ENCODE peak calls at places on chromosomes 4 and X, in seven cellular contexts. Q is ascending aorta, S is lower leg skin, F is OCI-LY7, J is transverse colon, I is fibroblast of pulmonary artery, L is cardiac muscle cell. U is an unnamed sample.

GRCh38 chrX:24151513-24151912 is 2.0 kb downstream of the ZFX start:
- DNase-seq in Q (no peak), S (no peak), F (no peak), J (no peak), I (no peak), L (no peak), U (no peak)

GRCh38 chrX:146481735-146482134 is 327.8 kb upstream of the CXorf51B start:
- DNase-seq in Q (no peak), S (no peak), F (no peak), J (no peak), I (no peak), L (no peak), U (no peak)

GRCh38 chr4:38178666-38178995 is 218.4 kb downstream of the PTTG2 start:
- DNase-seq in Q (no peak), S (no peak), F (no peak), J (no peak), I (no peak), L (no peak), U (no peak)

GRCh38 chr4:30616943-30617646 is 103.1 kb upstream of the PCDH7 start:
- DNase-seq in Q (no peak), S (no peak), F (no peak), J (no peak), I (peak; percentile 86), L (peak; percentile 81), U (no peak)

GRCh38 chrX:154749856-154750255 is 1.0 kb downstream of the GAB3 start:
- DNase-seq in Q (no peak), S (no peak), F (no peak), J (no peak), I (peak; percentile 40), L (peak; percentile 46), U (no peak)

GRCh38 chr4:109730294-109731051 is 603 bp upstream of the PLA2G12A start:
- DNase-seq in Q (peak; percentile 73), S (peak; percentile 43), F (no peak), J (peak; percentile 68), I (peak; percentile 58), L (peak; percentile 67), U (no peak)

GRCh38 chrX:109714340-109714958 is 18.6 kb downstream of the ACSL4 start:
- DNase-seq in Q (no peak), S (no peak), F (no peak), J (no peak), I (peak; percentile 72), L (peak; percentile 63), U (no peak)

GRCh38 chrX:13938766-13939530 is 90.7 kb downstream of the GEMIN8 start:
- DNase-seq in Q (no peak), S (no peak), F (no peak), J (no peak), I (no peak), L (no peak), U (no peak)

GRCh38 chr4:119550857-119551532 is 77.6 kb downstream of the PDE5A start:
- DNase-seq in Q (no peak), S (no peak), F (no peak), J (no peak), I (peak; percentile 31), L (no peak), U (no peak)

GRCh38 chrX:133246921-133247320 is 28.8 kb upstream of the TFDP3 start:
- DNase-seq in Q (no peak), S (no peak), F (no peak), J (no peak), I (no peak), L (no peak), U (no peak)

GRCh38 chr4:168498259-168498658 is 1.4 kb downstream of the PALLD start:
- DNase-seq in Q (no peak), S (no peak), F (no peak), J (no peak), I (peak; percentile 14), L (no peak), U (no peak)

GRCh38 chr4:4985844-4986243 is 33.4 kb downstream of the CYTL1 start:
- DNase-seq in Q (no peak), S (no peak), F (peak; percentile 8), J (no peak), I (no peak), L (no peak), U (no peak)

GRCh38 chr4:166662266-166662843 is 571.9 kb downstream of the SPOCK3 start:
- DNase-seq in Q (no peak), S (no peak), F (peak; percentile 10), J (no peak), I (no peak), L (no peak), U (no peak)

GRCh38 chrX:55135171-55135570 is 46.4 kb downstream of the PAGE2 start:
- DNase-seq in Q (no peak), S (peak; percentile 16), F (peak; percentile 23), J (peak; percentile 43), I (peak; percentile 60), L (peak; percentile 69), U (peak; percentile 10)

GRCh38 chrX:71938371-71938770 is 27.7 kb downstream of the NHSL2 start:
- DNase-seq in Q (no peak), S (no peak), F (no peak), J (no peak), I (peak; percentile 14), L (no peak), U (no peak)

GRCh38 chr4:147056951-147057630 is 111.4 kb upstream of the TTC29 start:
- DNase-seq in Q (no peak), S (no peak), F (peak; percentile 12), J (no peak), I (peak; percentile 42), L (peak; percentile 46), U (no peak)

GRCh38 chr4:137700072-137700471 is 167.8 kb upstream of the PCDH18 start:
- DNase-seq in Q (no peak), S (no peak), F (no peak), J (no peak), I (peak; percentile 38), L (no peak), U (no peak)

GRCh38 chr4:117968606-117969005 is 65.7 kb upstream of the NDST3 start:
- DNase-seq in Q (no peak), S (no peak), F (no peak), J (no peak), I (no peak), L (no peak), U (no peak)

GRCh38 chrX:41563881-41564280 is 116.7 kb downstream of the NYX start:
- DNase-seq in Q (no peak), S (no peak), F (no peak), J (no peak), I (no peak), L (no peak), U (no peak)

GRCh38 chr4:56654238-56654632 is 26.9 kb downstream of the HOPX start:
- DNase-seq in Q (no peak), S (no peak), F (no peak), J (peak; percentile 59), I (peak; percentile 29), L (peak; percentile 49), U (no peak)

GRCh38 chr4:82287720-82288119 is 86.1 kb downstream of the HNRNPD start:
- DNase-seq in Q (no peak), S (no peak), F (no peak), J (no peak), I (no peak), L (no peak), U (no peak)

GRCh38 chr4:82833696-82834313 is 35.2 kb upstream of the SCD5 start:
- DNase-seq in Q (no peak), S (no peak), F (no peak), J (peak; percentile 27), I (peak; percentile 79), L (peak; percentile 55), U (no peak)

GRCh38 chr4:140884431-140885058 is 128.4 kb upstream of the TBC1D9 start:
- DNase-seq in Q (no peak), S (peak; percentile 29), F (peak; percentile 86), J (peak; percentile 43), I (peak; percentile 82), L (peak; percentile 86), U (no peak)

GRCh38 chrX:8820910-8821527 is 19.8 kb upstream of the FAM9A start:
- DNase-seq in Q (no peak), S (no peak), F (no peak), J (no peak), I (peak; percentile 22), L (peak; percentile 52), U (no peak)

DNA sequence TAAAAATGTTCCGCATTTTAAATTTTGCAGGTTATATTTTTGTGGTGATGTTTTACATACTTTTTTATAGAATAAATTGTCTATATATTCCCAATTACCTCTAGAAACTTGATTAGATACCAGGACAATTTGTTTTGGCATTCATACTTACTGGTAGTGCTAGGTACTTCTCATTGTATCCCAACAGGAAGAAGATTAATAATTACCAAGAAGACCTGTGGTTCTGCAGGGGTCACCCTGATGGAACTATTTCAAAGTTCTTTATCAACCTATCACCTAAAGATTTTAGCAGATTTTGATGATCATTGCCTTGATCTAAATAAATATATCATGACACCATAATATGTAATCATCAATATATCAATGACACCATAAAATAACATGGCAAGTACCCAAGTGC is 22.5 kb upstream of the FAM9A start:
- DNase-seq in Q (no peak), S (no peak), F (no peak), J (no peak), I (no peak), L (no peak), U (no peak)
- TF ChIP-seq CTCF in Q (no peak), S (no peak), F (no peak), J (no peak), I (no peak), L (no peak), U (no peak)

GRCh38 chrX:20623448-20623847 is 356.7 kb upstream of the RPS6KA3 start:
- DNase-seq in Q (no peak), S (no peak), F (no peak), J (no peak), I (no peak), L (no peak), U (no peak)
- TF ChIP-seq CTCF in Q (no peak), S (no peak), F (no peak), J (no peak), I (no peak), L (no peak), U (no peak)

DNA sequence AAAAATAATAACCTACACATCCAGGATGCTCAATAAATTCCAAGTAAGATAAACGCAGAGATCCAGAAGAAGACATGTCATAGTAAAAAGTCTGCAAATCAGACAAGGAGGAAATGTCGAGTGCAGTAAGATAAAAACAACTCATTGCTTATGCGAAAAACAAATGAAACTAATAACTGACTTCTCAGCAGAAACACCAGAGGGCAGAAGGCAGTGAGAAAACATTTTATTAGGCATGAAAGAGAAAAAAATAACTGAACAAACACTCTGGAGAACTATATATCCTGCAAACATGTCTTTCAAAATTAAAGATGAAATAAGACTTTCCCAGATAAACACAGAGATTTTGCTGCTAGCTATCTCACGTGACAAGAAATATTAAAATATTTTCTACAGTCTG is 201.3 kb upstream of the CTSO start:
- DNase-seq in Q (no peak), S (no peak), F (no peak), J (no peak), I (peak; percentile 7), L (peak; percentile 11), U (no peak)
- TF ChIP-seq CTCF in Q (no peak), S (no peak), F (no peak), J (no peak), I (peak; percentile 29), L (peak; percentile 19), U (no peak)

DNA sequence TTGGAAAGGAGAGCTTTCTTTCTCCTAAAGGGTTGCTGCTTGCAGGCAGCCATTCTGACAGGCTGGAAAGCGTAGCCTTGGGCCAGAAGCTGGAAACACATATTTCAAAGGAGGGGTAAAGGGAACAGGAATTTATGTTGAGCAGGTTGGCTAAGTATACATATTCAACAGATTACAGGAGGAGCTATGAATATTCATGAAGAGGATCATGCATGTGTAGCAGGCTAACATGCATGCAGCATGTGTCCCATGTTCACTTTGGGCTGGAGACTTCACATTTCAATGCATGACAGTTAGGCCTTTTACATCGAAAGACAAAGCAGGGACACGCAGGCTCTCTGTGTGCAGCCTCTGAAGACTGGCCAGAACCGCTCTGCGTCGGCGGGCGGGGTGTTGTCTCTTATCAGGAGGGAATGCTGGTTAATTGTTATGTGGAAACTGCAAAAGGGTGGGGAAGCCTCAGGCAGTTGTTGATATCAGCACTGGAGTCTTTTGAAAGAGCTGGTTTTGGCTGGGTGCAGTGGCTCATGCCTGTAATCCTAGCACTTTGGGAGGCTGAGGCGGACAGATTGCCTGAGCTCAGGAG is 31.5 kb downstream of the CASP3 start:
- DNase-seq in Q (no peak), S (no peak), F (no peak), J (peak; percentile 11), I (peak; percentile 33), L (peak; percentile 55), U (no peak)
- TF ChIP-seq CTCF in Q (no peak), S (no peak), F (no peak), J (no peak), I (no peak), L (no peak), U (no peak)

U was measured in activated B cell treated with CpG ODN at 0.5 μM for 24 hours.